ENCODE peak calls at places on chromosomes 4 and X, in eight cellular contexts. One of them, this sample, is unnamed.
A peak's percentile ranks its signal among the peaks of the same experiment; 100 is the strongest.

GRCh38 chr4:10108818-10109783 is 7.5 kb downstream of the WDR1 start:
- DNase-seq in activated CD8-positive, alpha-beta memory T cell treated with anti-CD3 and anti-CD28 coated beads, Interleukin-2, amount 10 ng/mL, durations not matched to agents 7 days and 5 days: no peak
- DNase-seq in AG08396: no peak
- DNase-seq in stimulated activated CD4-positive, alpha-beta T cell treated with anti-CD3 and anti-CD28 coated beads, TNF-alpha, amount 100 ng/mL, for 1 hour: no peak
- DNase-seq in activated naive CD8-positive, alpha-beta T cell treated with anti-CD3 and anti-CD28 coated beads, Interleukin-2, amount 50 U/mL, for 16 hours: no peak
- DNase-seq in WTC11: no peak
- DNase-seq in activated CD4-positive, alpha-beta T cell treated with anti-CD3 and anti-CD28 coated beads, Interleukin-2, amount 50 U/mL, for 24 hours: no peak
- DNase-seq in mucosa of gallbladder: no peak
- DNase-seq in this sample: no peak

GRCh38 chr4:177047851-177048174 is 255.1 kb upstream of the VEGFC start:
- DNase-seq in AG08396: peak; percentile 4
- DNase-seq in WTC11: no peak
- DNase-seq in activated naive CD8-positive, alpha-beta T cell treated with anti-CD3 and anti-CD28 coated beads, Interleukin-2, amount 50 U/mL, for 16 hours: no peak
- DNase-seq in mucosa of gallbladder: no peak
- DNase-seq in stimulated activated CD4-positive, alpha-beta T cell treated with anti-CD3 and anti-CD28 coated beads, TNF-alpha, amount 100 ng/mL, for 1 hour: no peak
- DNase-seq in activated CD4-positive, alpha-beta T cell treated with anti-CD3 and anti-CD28 coated beads, Interleukin-2, amount 50 U/mL, for 24 hours: no peak
- DNase-seq in activated CD8-positive, alpha-beta memory T cell treated with anti-CD3 and anti-CD28 coated beads, Interleukin-2, amount 10 ng/mL, durations not matched to agents 7 days and 5 days: no peak
- DNase-seq in this sample: no peak

GRCh38 chr4:78250500-78250899 is 193.4 kb downstream of the FRAS1 start:
- DNase-seq in stimulated activated CD4-positive, alpha-beta T cell treated with anti-CD3 and anti-CD28 coated beads, TNF-alpha, amount 100 ng/mL, for 1 hour: no peak
- DNase-seq in activated CD4-positive, alpha-beta T cell treated with anti-CD3 and anti-CD28 coated beads, Interleukin-2, amount 50 U/mL, for 24 hours: no peak
- DNase-seq in activated CD8-positive, alpha-beta memory T cell treated with anti-CD3 and anti-CD28 coated beads, Interleukin-2, amount 10 ng/mL, durations not matched to agents 7 days and 5 days: no peak
- DNase-seq in WTC11: no peak
- DNase-seq in AG08396: no peak
- DNase-seq in activated naive CD8-positive, alpha-beta T cell treated with anti-CD3 and anti-CD28 coated beads, Interleukin-2, amount 50 U/mL, for 16 hours: no peak
- DNase-seq in mucosa of gallbladder: no peak
- DNase-seq in this sample: no peak

GRCh38 chr4:2938906-2939305 is 24.3 kb downstream of the NOP14 start:
- DNase-seq in activated naive CD8-positive, alpha-beta T cell treated with anti-CD3 and anti-CD28 coated beads, Interleukin-2, amount 50 U/mL, for 16 hours: no peak
- DNase-seq in mucosa of gallbladder: no peak
- DNase-seq in activated CD4-positive, alpha-beta T cell treated with anti-CD3 and anti-CD28 coated beads, Interleukin-2, amount 50 U/mL, for 24 hours: no peak
- DNase-seq in activated CD8-positive, alpha-beta memory T cell treated with anti-CD3 and anti-CD28 coated beads, Interleukin-2, amount 10 ng/mL, durations not matched to agents 7 days and 5 days: peak; percentile 38
- DNase-seq in AG08396: no peak
- DNase-seq in stimulated activated CD4-positive, alpha-beta T cell treated with anti-CD3 and anti-CD28 coated beads, TNF-alpha, amount 100 ng/mL, for 1 hour: no peak
- DNase-seq in WTC11: no peak
- DNase-seq in this sample: no peak

GRCh38 chr4:181350578-181351420 is 892.4 kb upstream of the TENM3 start:
- DNase-seq in activated CD8-positive, alpha-beta memory T cell treated with anti-CD3 and anti-CD28 coated beads, Interleukin-2, amount 10 ng/mL, durations not matched to agents 7 days and 5 days: no peak
- DNase-seq in stimulated activated CD4-positive, alpha-beta T cell treated with anti-CD3 and anti-CD28 coated beads, TNF-alpha, amount 100 ng/mL, for 1 hour: no peak
- DNase-seq in mucosa of gallbladder: no peak
- DNase-seq in WTC11: peak; percentile 16
- DNase-seq in activated CD4-positive, alpha-beta T cell treated with anti-CD3 and anti-CD28 coated beads, Interleukin-2, amount 50 U/mL, for 24 hours: no peak
- DNase-seq in AG08396: no peak
- DNase-seq in activated naive CD8-positive, alpha-beta T cell treated with anti-CD3 and anti-CD28 coated beads, Interleukin-2, amount 50 U/mL, for 16 hours: no peak
- DNase-seq in this sample: no peak

GRCh38 chrX:19673334-19674040 is 158.2 kb upstream of the MAP3K15 start:
- DNase-seq in mucosa of gallbladder: peak; percentile 58
- DNase-seq in activated CD4-positive, alpha-beta T cell treated with anti-CD3 and anti-CD28 coated beads, Interleukin-2, amount 50 U/mL, for 24 hours: no peak
- DNase-seq in activated naive CD8-positive, alpha-beta T cell treated with anti-CD3 and anti-CD28 coated beads, Interleukin-2, amount 50 U/mL, for 16 hours: no peak
- DNase-seq in AG08396: peak; percentile 62
- DNase-seq in WTC11: no peak
- DNase-seq in stimulated activated CD4-positive, alpha-beta T cell treated with anti-CD3 and anti-CD28 coated beads, TNF-alpha, amount 100 ng/mL, for 1 hour: no peak
- DNase-seq in activated CD8-positive, alpha-beta memory T cell treated with anti-CD3 and anti-CD28 coated beads, Interleukin-2, amount 10 ng/mL, durations not matched to agents 7 days and 5 days: no peak
- DNase-seq in this sample: peak; percentile 87

GRCh38 chr4:114519368-114519767 is 79.2 kb upstream of the UGT8 start:
- DNase-seq in WTC11: no peak
- DNase-seq in activated CD8-positive, alpha-beta memory T cell treated with anti-CD3 and anti-CD28 coated beads, Interleukin-2, amount 10 ng/mL, durations not matched to agents 7 days and 5 days: no peak
- DNase-seq in mucosa of gallbladder: no peak
- DNase-seq in stimulated activated CD4-positive, alpha-beta T cell treated with anti-CD3 and anti-CD28 coated beads, TNF-alpha, amount 100 ng/mL, for 1 hour: no peak
- DNase-seq in activated naive CD8-positive, alpha-beta T cell treated with anti-CD3 and anti-CD28 coated beads, Interleukin-2, amount 50 U/mL, for 16 hours: no peak
- DNase-seq in activated CD4-positive, alpha-beta T cell treated with anti-CD3 and anti-CD28 coated beads, Interleukin-2, amount 50 U/mL, for 24 hours: no peak
- DNase-seq in AG08396: no peak
- DNase-seq in this sample: no peak

GRCh38 chr4:38387348-38387747 is 276.7 kb upstream of the KLF3 start:
- DNase-seq in activated CD8-positive, alpha-beta memory T cell treated with anti-CD3 and anti-CD28 coated beads, Interleukin-2, amount 10 ng/mL, durations not matched to agents 7 days and 5 days: no peak
- DNase-seq in WTC11: no peak
- DNase-seq in activated CD4-positive, alpha-beta T cell treated with anti-CD3 and anti-CD28 coated beads, Interleukin-2, amount 50 U/mL, for 24 hours: no peak
- DNase-seq in AG08396: no peak
- DNase-seq in activated naive CD8-positive, alpha-beta T cell treated with anti-CD3 and anti-CD28 coated beads, Interleukin-2, amount 50 U/mL, for 16 hours: no peak
- DNase-seq in stimulated activated CD4-positive, alpha-beta T cell treated with anti-CD3 and anti-CD28 coated beads, TNF-alpha, amount 100 ng/mL, for 1 hour: no peak
- DNase-seq in mucosa of gallbladder: peak; percentile 70
- DNase-seq in this sample: peak; percentile 76

This sample was measured in adrenal gland.